ENCODE peak calls at places on chromosomes 1 and 21, in six cellular contexts. One of them, this sample, is unnamed.
A peak's percentile ranks its signal among the peaks of the same experiment; 100 is the strongest.

GRCh38 chr1:153217744-153218416 is 496 bp downstream of the PRR9 start:
- DNase-seq in GM12878: no peak
- DNase-seq in HCT116: no peak
- DNase-seq in H1: no peak
- DNase-seq in K562: no peak
- DNase-seq in HepG2: no peak
- DNase-seq in this sample: no peak

GRCh38 chr21:15651172-15651571 is 78.6 kb upstream of the USP25 start:
- DNase-seq in H1: no peak
- DNase-seq in K562: no peak
- DNase-seq in HCT116: no peak
- DNase-seq in HepG2: no peak
- DNase-seq in GM12878: no peak
- DNase-seq in this sample: no peak

GRCh38 chr1:25610822-25611630 is 5.6 kb upstream of the MAN1C1 start:
- DNase-seq in HepG2: no peak
- DNase-seq in HCT116: peak; percentile 21
- DNase-seq in K562: peak; percentile 26
- DNase-seq in GM12878: no peak
- DNase-seq in H1: no peak
- DNase-seq in this sample: no peak

GRCh38 chr1:119713538-119714456 is 2.1 kb downstream of the PHGDH start:
- DNase-seq in HepG2: no peak
- DNase-seq in HCT116: no peak
- DNase-seq in H1: no peak
- DNase-seq in K562: no peak
- DNase-seq in GM12878: no peak
- DNase-seq in this sample: peak; percentile 58

GRCh38 chr1:186535388-186536133 is 74.6 kb upstream of the PDC start:
- DNase-seq in HepG2: no peak
- DNase-seq in HCT116: no peak
- DNase-seq in K562: no peak
- DNase-seq in H1: no peak
- DNase-seq in GM12878: no peak
- DNase-seq in this sample: no peak

GRCh38 chr1:226682841-226683800 is 56.0 kb downstream of the ITPKB start:
- DNase-seq in GM12878: no peak
- DNase-seq in HepG2: no peak
- DNase-seq in H1: no peak
- DNase-seq in K562: no peak
- DNase-seq in HCT116: no peak
- DNase-seq in this sample: no peak

GRCh38 chr1:179825201-179825600 is 52.4 kb downstream of the TOR1AIP2 start:
- DNase-seq in HepG2: no peak
- DNase-seq in K562: no peak
- DNase-seq in HCT116: no peak
- DNase-seq in GM12878: no peak
- DNase-seq in H1: no peak
- DNase-seq in this sample: no peak

GRCh38 chr1:199742547-199742946 is 285.0 kb upstream of the NR5A2 start:
- DNase-seq in K562: no peak
- DNase-seq in HCT116: peak; percentile 36
- DNase-seq in H1: no peak
- DNase-seq in HepG2: no peak
- DNase-seq in GM12878: no peak
- DNase-seq in this sample: no peak

GRCh38 chr21:37346841-37347430 is 19.6 kb upstream of the DYRK1A start:
- DNase-seq in HepG2: no peak
- DNase-seq in K562: no peak
- DNase-seq in HCT116: no peak
- DNase-seq in GM12878: no peak
- DNase-seq in H1: no peak
- DNase-seq in this sample: no peak

GRCh38 chr1:245241506-245242130 is 86.8 kb downstream of the KIF26B start:
- DNase-seq in H1: no peak
- DNase-seq in K562: no peak
- DNase-seq in HepG2: no peak
- DNase-seq in GM12878: no peak
- DNase-seq in HCT116: no peak
- DNase-seq in this sample: no peak

GRCh38 chr1:113135460-113135859 is 62.5 kb downstream of the LRIG2 start:
- DNase-seq in HepG2: no peak
- DNase-seq in K562: no peak
- DNase-seq in GM12878: no peak
- DNase-seq in HCT116: no peak
- DNase-seq in H1: no peak
- DNase-seq in this sample: no peak

GRCh38 chr1:198913667-198914066 is 274.8 kb downstream of the PTPRC start:
- DNase-seq in GM12878: no peak
- DNase-seq in H1: no peak
- DNase-seq in HepG2: no peak
- DNase-seq in HCT116: no peak
- DNase-seq in K562: no peak
- DNase-seq in this sample: no peak

GRCh38 chr1:91884459-91885290 is 1.3 kb downstream of the TGFBR3 start:
- DNase-seq in HepG2: peak; percentile 43
- DNase-seq in K562: peak; percentile 18
- DNase-seq in GM12878: no peak
- DNase-seq in HCT116: no peak
- DNase-seq in H1: peak; percentile 57
- DNase-seq in this sample: no peak

GRCh38 chr1:155057788-155058211 is 5.7 kb upstream of the EFNA4 start:
- DNase-seq in HCT116: no peak
- DNase-seq in H1: no peak
- DNase-seq in GM12878: no peak
- DNase-seq in K562: no peak
- DNase-seq in HepG2: no peak
- DNase-seq in this sample: no peak

GRCh38 chr1:62321438-62321837 is 2.2 kb upstream of the KANK4 start:
- DNase-seq in K562: no peak
- DNase-seq in GM12878: no peak
- DNase-seq in HepG2: no peak
- DNase-seq in HCT116: peak; percentile 39
- DNase-seq in H1: no peak
- DNase-seq in this sample: no peak

GRCh38 chr21:15732290-15732995 is 2.7 kb downstream of the USP25 start:
- DNase-seq in HepG2: peak; percentile 55
- DNase-seq in HCT116: no peak
- DNase-seq in K562: no peak
- DNase-seq in GM12878: peak; percentile 57
- DNase-seq in H1: no peak
- DNase-seq in this sample: no peak

DNA sequence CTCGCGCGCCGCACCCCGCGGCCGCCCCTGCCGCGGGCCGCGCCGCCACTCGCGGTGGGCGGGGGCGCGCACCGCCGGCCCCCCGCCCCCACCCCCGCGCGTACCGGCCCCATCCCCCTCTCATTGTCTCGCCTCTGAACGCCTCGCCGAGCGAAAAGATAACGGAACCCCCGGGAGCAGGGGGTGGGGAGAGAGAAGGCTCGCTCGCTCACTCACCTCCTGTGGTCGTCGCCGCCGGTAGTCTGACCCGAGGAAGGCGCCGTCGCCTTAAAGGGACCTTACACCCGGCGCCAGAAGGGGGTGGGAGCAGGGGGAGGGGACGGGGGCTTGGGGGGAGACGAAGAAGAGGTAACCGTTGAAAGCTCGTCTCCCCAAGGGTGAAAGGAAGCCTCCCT is 361 bp downstream of the POGZ start:
- DNase-seq in HCT116: peak; percentile 52
- DNase-seq in K562: peak; percentile 90
- DNase-seq in HepG2: peak; percentile 41
- DNase-seq in GM12878: no peak
- DNase-seq in H1: peak; percentile 72
- DNase-seq in this sample: peak; percentile 50
- TF ChIP-seq ZNF274 in HCT116: no peak
- TF ChIP-seq ZNF274 in K562: no peak
- TF ChIP-seq ZNF274 in HepG2: no peak
- TF ChIP-seq ZNF274 in GM12878: no peak
- TF ChIP-seq ZNF274 in H1: no peak
- TF ChIP-seq ZNF274 in this sample: no peak

DNA sequence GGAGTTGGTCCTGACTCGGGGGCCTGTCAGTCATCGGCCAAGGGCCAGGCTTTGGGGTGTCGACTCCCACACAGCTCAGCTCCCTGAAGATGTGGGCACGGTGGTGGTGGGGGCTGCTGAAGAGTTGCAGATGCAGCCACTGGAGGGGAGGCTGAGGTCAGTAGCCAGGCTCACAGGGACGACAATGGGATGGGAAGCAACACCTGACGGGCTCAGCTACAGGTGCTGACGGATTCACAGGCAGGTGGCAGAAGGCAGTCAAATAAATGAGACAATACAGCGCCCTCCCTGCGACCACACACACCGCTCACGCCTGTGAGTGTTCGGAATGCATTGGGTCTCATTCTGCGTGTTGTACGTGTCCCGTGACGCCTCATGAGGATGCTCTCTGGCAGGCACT is 37.0 kb upstream of the ACTL8 start:
- DNase-seq in K562: no peak
- DNase-seq in HepG2: no peak
- DNase-seq in H1: no peak
- DNase-seq in GM12878: no peak
- DNase-seq in HCT116: no peak
- DNase-seq in this sample: no peak
- H3K4me1 ChIP-seq in K562: no peaks in the 10 kb centered on the region
- H3K4me1 ChIP-seq in HepG2: no peaks in the 10 kb centered on the region
- H3K4me1 ChIP-seq in H1: no peaks in the 10 kb centered on the region
- H3K4me1 ChIP-seq in GM12878: no peaks in the 10 kb centered on the region
- H3K4me1 ChIP-seq in HCT116: no peaks in the 10 kb centered on the region
- H3K4me1 ChIP-seq in this sample: peaks cover 9% of the 10 kb centered on the region

DNA sequence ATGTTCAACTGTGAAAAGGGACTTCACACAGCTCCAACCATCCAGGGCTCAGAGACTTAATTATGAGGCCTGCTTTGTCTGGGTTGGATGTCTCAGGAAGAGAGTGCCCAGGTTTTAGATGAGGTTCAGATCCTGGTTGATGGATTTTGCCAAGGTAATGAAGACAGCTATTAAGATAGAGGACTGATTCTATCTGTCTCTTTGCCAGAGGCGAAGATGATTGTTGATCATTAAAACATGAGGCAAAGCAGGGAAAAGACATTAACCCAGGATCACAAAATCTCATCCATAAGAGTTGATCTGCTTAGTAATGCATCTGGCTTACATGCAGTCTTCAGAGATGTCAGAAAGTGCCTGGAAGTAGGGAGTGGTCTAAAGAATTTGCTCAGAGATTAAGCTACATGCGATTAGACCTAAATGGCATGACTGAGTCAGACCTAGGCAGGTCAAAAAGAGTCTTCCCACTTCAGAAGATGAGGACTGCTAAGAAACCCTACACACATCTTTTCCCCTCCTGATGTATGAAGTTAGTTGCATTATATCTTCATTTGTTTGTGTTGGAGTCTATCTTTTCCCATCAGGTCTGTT is 229.7 kb upstream of the PLD5 start:
- DNase-seq in GM12878: no peak
- DNase-seq in K562: no peak
- DNase-seq in HepG2: no peak
- DNase-seq in H1: no peak
- DNase-seq in HCT116: no peak
- DNase-seq in this sample: no peak
- TF ChIP-seq ZNF274 in GM12878: no peak
- TF ChIP-seq ZNF274 in K562: no peak
- TF ChIP-seq ZNF274 in HepG2: no peak
- TF ChIP-seq ZNF274 in H1: no peak
- TF ChIP-seq ZNF274 in HCT116: no peak
- TF ChIP-seq ZNF274 in this sample: no peak

GRCh38 chr1:78833491-78833890 is 173.0 kb downstream of the ADGRL4 start:
- DNase-seq in HepG2: no peak
- DNase-seq in K562: no peak
- DNase-seq in GM12878: no peak
- DNase-seq in HCT116: peak; percentile 22
- DNase-seq in H1: no peak
- DNase-seq in this sample: no peak

GRCh38 chr1:78825561-78825960 is 175.9 kb downstream of the IFI44 start:
- DNase-seq in K562: no peak
- DNase-seq in H1: no peak
- DNase-seq in GM12878: no peak
- DNase-seq in HepG2: no peak
- DNase-seq in HCT116: no peak
- DNase-seq in this sample: no peak

GRCh38 chr1:78834201-78834741 is 172.3 kb downstream of the ADGRL4 start:
- DNase-seq in GM12878: no peak
- DNase-seq in HepG2: no peak
- DNase-seq in H1: no peak
- DNase-seq in K562: no peak
- DNase-seq in HCT116: no peak
- DNase-seq in this sample: no peak

GRCh38 chr1:78831731-78832360 is 174.7 kb downstream of the ADGRL4 start:
- DNase-seq in HepG2: no peak
- DNase-seq in K562: no peak
- DNase-seq in GM12878: no peak
- DNase-seq in HCT116: peak; percentile 53
- DNase-seq in H1: no peak
- DNase-seq in this sample: no peak

DNA sequence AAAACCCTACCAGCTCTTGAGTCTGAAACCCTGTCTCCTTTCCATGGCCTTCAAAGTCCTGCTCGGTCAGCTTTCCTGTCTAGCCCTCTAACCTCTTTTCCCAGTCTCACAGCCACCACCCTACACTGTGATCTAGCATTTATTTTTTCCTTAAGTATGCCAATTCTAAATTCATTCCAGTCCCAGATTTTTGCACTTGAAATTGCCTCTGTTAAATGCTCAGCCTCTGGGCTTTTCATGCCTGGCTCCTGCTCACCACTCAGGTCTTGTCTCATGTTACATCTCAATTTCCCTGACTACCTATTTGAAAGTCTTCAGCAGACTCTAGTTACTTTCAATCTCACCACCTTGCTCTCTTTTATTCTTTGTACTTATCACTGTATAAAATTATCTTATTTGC is 176.2 kb downstream of the ADGRL4 start:
- DNase-seq in K562: no peak
- DNase-seq in H1: no peak
- DNase-seq in HepG2: no peak
- DNase-seq in GM12878: no peak
- DNase-seq in HCT116: no peak
- DNase-seq in this sample: no peak
- H3K4me1 ChIP-seq in K562: no peaks in the 10 kb centered on the region
- H3K4me1 ChIP-seq in H1: no peaks in the 10 kb centered on the region
- H3K4me1 ChIP-seq in HepG2: no peaks in the 10 kb centered on the region
- H3K4me1 ChIP-seq in GM12878: no peaks in the 10 kb centered on the region
- H3K4me1 ChIP-seq in HCT116: peaks cover 22% of the 10 kb centered on the region
- H3K4me1 ChIP-seq in this sample: no peaks in the 10 kb centered on the region

This sample was measured in NT2/D1.